ENCODE peak calls at places on chromosome 5, in nine cellular contexts. X is stimulated activated CD8-positive, alpha-beta memory T cell treated with anti-CD3 and anti-CD28 coated beads, Interleukin-7, amount 100 ng/mL, for 24 hours; O is neural crest cell; C is stimulated activated CD4-positive, alpha-beta T cell treated with anti-CD3 and anti-CD28 coated beads, Interleukin-2, amount 100 ng/mL, for 48 hours; Q is Daoy; J is GM23338; B is stomach; T is kidney; G is foreskin fibroblast. K is an unnamed sample.

GRCh38 chr5:169300468-169301385 is at the start of gene SLIT3:
- DNase-seq in X (no peak), O (peak), C (no peak), Q (peak), J (peak), B (peak), T (peak), G (peak), K (no peak)

GRCh38 chr5:172564187-172564586 is 76.9 kb upstream of the NEURL1B start:
- DNase-seq in X (no peak), O (no peak), C (no peak), Q (no peak), J (no peak), B (peak), T (peak), G (no peak), K (no peak)

GRCh38 chr5:153456354-153456753 is 34.1 kb upstream of the GRIA1 start:
- DNase-seq in X (no peak), O (no peak), C (no peak), Q (no peak), J (peak), B (no peak), T (no peak), G (no peak), K (no peak)

GRCh38 chr5:178331491-178331981 is 98.9 kb upstream of the PHYKPL start:
- DNase-seq in X (no peak), O (no peak), C (no peak), Q (peak), J (no peak), B (peak), T (peak), G (peak), K (no peak)

GRCh38 chr5:80186634-80187033 is 69.2 kb downstream of the SERINC5 start:
- DNase-seq in X (no peak), O (no peak), C (no peak), Q (no peak), J (no peak), B (peak), T (no peak), G (no peak), K (no peak)

GRCh38 chr5:64977779-64978178 is 209.0 kb downstream of the CWC27 start:
- DNase-seq in X (no peak), O (no peak), C (no peak), Q (peak), J (no peak), B (no peak), T (no peak), G (peak), K (no peak)

GRCh38 chr5:145775893-145776444 is 59.2 kb downstream of the PRELID2 start:
- DNase-seq in X (no peak), O (no peak), C (no peak), Q (peak), J (no peak), B (no peak), T (no peak), G (peak), K (no peak)

GRCh38 chr5:172868436-172868923 is 34.4 kb downstream of the ERGIC1 start:
- DNase-seq in X (no peak), O (no peak), C (no peak), Q (peak), J (no peak), B (no peak), T (no peak), G (peak), K (no peak)

GRCh38 chr5:1011741-1012315 is 3.2 kb downstream of the NKD2 start:
- DNase-seq in X (no peak), O (no peak), C (no peak), Q (no peak), J (no peak), B (no peak), T (peak), G (no peak), K (no peak)

GRCh38 chr5:96597441-96598020 is 64.6 kb upstream of the CAST start:
- DNase-seq in X (no peak), O (no peak), C (no peak), Q (peak), J (no peak), B (no peak), T (no peak), G (no peak), K (no peak)

GRCh38 chr5:75342836-75343235 is 5.8 kb downstream of the HMGCR start:
- DNase-seq in X (no peak), O (no peak), C (no peak), Q (no peak), J (no peak), B (no peak), T (no peak), G (no peak), K (no peak)

GRCh38 chr5:40631236-40631635 is 48.5 kb upstream of the PTGER4 start:
- DNase-seq in X (no peak), O (no peak), C (no peak), Q (no peak), J (no peak), B (no peak), T (no peak), G (no peak), K (no peak)

GRCh38 chr5:161400583-161400982 is 145.9 kb downstream of the GABRB2 start:
- DNase-seq in X (no peak), O (no peak), C (no peak), Q (no peak), J (no peak), B (no peak), T (no peak), G (no peak), K (no peak)

GRCh38 chr5:146388418-146388817 is 49.8 kb downstream of the POU4F3 start:
- DNase-seq in X (no peak), O (no peak), C (no peak), Q (no peak), J (no peak), B (no peak), T (no peak), G (peak), K (no peak)

GRCh38 chr5:140112685-140113179 is 1.2 kb upstream of the PURA start:
- DNase-seq in X (no peak), O (no peak), C (no peak), Q (peak), J (peak), B (no peak), T (no peak), G (no peak), K (no peak)

GRCh38 chr5:16889972-16890519 is 46.0 kb downstream of the MYO10 start:
- DNase-seq in X (no peak), O (no peak), C (no peak), Q (peak), J (no peak), B (no peak), T (no peak), G (no peak), K (no peak)

GRCh38 chr5:36875789-36876388 is 680 bp upstream of the NIPBL start:
- DNase-seq in X (peak), O (peak), C (peak), Q (peak), J (peak), B (peak), T (peak), G (peak), K (no peak)

GRCh38 chr5:78667461-78668103 is 19.0 kb upstream of the LHFPL2 start:
- DNase-seq in X (no peak), O (no peak), C (no peak), Q (peak), J (no peak), B (no peak), T (no peak), G (no peak), K (no peak)

GRCh38 chr5:172399336-172399735 is 55.0 kb downstream of the SH3PXD2B start:
- DNase-seq in X (no peak), O (no peak), C (no peak), Q (no peak), J (no peak), B (no peak), T (no peak), G (no peak), K (no peak)

GRCh38 chr5:93576015-93576414 is 5.0 kb downstream of the NR2F1-AS1 start:
- DNase-seq in X (no peak), O (no peak), C (no peak), Q (no peak), J (no peak), B (no peak), T (no peak), G (no peak), K (no peak)

GRCh38 chr5:16754621-16755020 is 137.8 kb upstream of the RETREG1 start:
- DNase-seq in X (no peak), O (no peak), C (no peak), Q (no peak), J (peak), B (no peak), T (no peak), G (no peak), K (no peak)

GRCh38 chr5:170818222-170818621 is 34.7 kb downstream of the GABRP start:
- DNase-seq in X (no peak), O (no peak), C (no peak), Q (no peak), J (no peak), B (no peak), T (no peak), G (peak), K (no peak)

GRCh38 chr5:78543916-78544315 is 104.7 kb downstream of the LHFPL2 start:
- DNase-seq in X (no peak), O (no peak), C (no peak), Q (no peak), J (no peak), B (no peak), T (no peak), G (no peak), K (no peak)

GRCh38 chr5:171999877-172000276 is 6.6 kb downstream of the FBXW11 start:
- DNase-seq in X (no peak), O (no peak), C (no peak), Q (no peak), J (peak), B (no peak), T (no peak), G (no peak), K (no peak)

GRCh38 chr5:3659907-3660306 is 64.3 kb downstream of the IRX1 start:
- DNase-seq in X (no peak), O (no peak), C (no peak), Q (peak), J (no peak), B (no peak), T (no peak), G (no peak), K (no peak)

GRCh38 chr5:163362806-163363788 is 74.3 kb upstream of the CCNG1 start:
- DNase-seq in X (no peak), O (no peak), C (no peak), Q (no peak), J (no peak), B (no peak), T (no peak), G (no peak), K (no peak)

GRCh38 chr5:2128696-2129340 is 246.1 kb upstream of the IRX4 start:
- DNase-seq in X (no peak), O (no peak), C (no peak), Q (no peak), J (no peak), B (no peak), T (no peak), G (no peak), K (no peak)

GRCh38 chr5:62000646-62001045 is 305.4 kb upstream of the KIF2A start:
- DNase-seq in X (no peak), O (no peak), C (no peak), Q (no peak), J (no peak), B (no peak), T (no peak), G (no peak), K (no peak)

GRCh38 chr5:151037561-151038291 is 17.3 kb downstream of the GPX3 start:
- DNase-seq in X (no peak), O (no peak), C (no peak), Q (peak), J (no peak), B (no peak), T (peak), G (peak), K (no peak)

K was measured in GM19239.